ENCODE peak calls at places on chromosomes 1 and 21, in nine cellular contexts. I is HFFc6; A is left ventricle myocardium inferior; Y is CD8-positive, alpha-beta T cell; M is cardiac fibroblast; K is HFF-Myc; W is GM20000; U is lower lobe of right lung; N is thoracic aorta. B is an unnamed sample.

GRCh38 chr1:150807257-150807637 is 813 bp downstream of the CTSK start:
- DNase-seq in I (no peak), A (no peak), Y (no peak), M (peak), K (no peak), W (no peak), U (no peak), N (no peak), B (no peak)

GRCh38 chr1:234647758-234648157 is 37.8 kb upstream of the IRF2BP2 start:
- DNase-seq in I (no peak), A (no peak), Y (no peak), M (no peak), K (no peak), W (no peak), U (no peak), N (no peak), B (no peak)

GRCh38 chr21:32599146-32599925 is 12.8 kb downstream of the CFAP298 start:
- DNase-seq in I (no peak), A (no peak), Y (no peak), M (no peak), K (no peak), W (no peak), U (no peak), N (no peak), B (no peak)

GRCh38 chr1:159492575-159493323 is 43.1 kb downstream of the OR10J5 start:
- DNase-seq in I (peak), A (no peak), Y (no peak), M (peak), K (no peak), W (no peak), U (no peak), N (no peak), B (no peak)

GRCh38 chr1:39105841-39106765 is 80.0 kb downstream of the NDUFS5 start:
- DNase-seq in I (no peak), A (peak), Y (no peak), M (peak), K (no peak), W (peak), U (peak), N (no peak), B (peak)

GRCh38 chr1:220966874-220967631 is 87.8 kb downstream of the HLX start:
- DNase-seq in I (peak), A (no peak), Y (no peak), M (no peak), K (peak), W (no peak), U (no peak), N (no peak), B (no peak)

GRCh38 chr1:236888903-236889302 is 93.8 kb downstream of the MTR start:
- DNase-seq in I (no peak), A (peak), Y (no peak), M (peak), K (no peak), W (no peak), U (no peak), N (no peak), B (no peak)

GRCh38 chr1:197773856-197774255 is 1.4 kb downstream of the DENND1B start:
- DNase-seq in I (no peak), A (no peak), Y (no peak), M (no peak), K (no peak), W (no peak), U (no peak), N (no peak), B (no peak)

GRCh38 chr1:165631403-165632151 is 543 bp downstream of the MGST3 start:
- DNase-seq in I (peak), A (peak), Y (peak), M (peak), K (peak), W (peak), U (peak), N (peak), B (peak)

GRCh38 chr1:243268751-243269460 is 13.1 kb downstream of the SDCCAG8 start:
- DNase-seq in I (no peak), A (no peak), Y (no peak), M (peak), K (no peak), W (no peak), U (no peak), N (no peak), B (peak)

GRCh38 chr21:30269803-30270530 is 12.8 kb downstream of the KRTAP24-1 start:
- DNase-seq in I (no peak), A (no peak), Y (no peak), M (no peak), K (no peak), W (no peak), U (no peak), N (no peak), B (peak)

GRCh38 chr1:2561898-2562895 is 6.0 kb downstream of the TNFRSF14 start:
- DNase-seq in I (no peak), A (no peak), Y (no peak), M (no peak), K (no peak), W (no peak), U (no peak), N (no peak), B (no peak)
- TF ChIP-seq CTCF in I (peak), A (peak), Y (peak), M (peak), K (peak), W (peak), U (peak), N (no peak), B (peak)

GRCh38 chr1:218249757-218250156 is 35.3 kb upstream of the RRP15 start:
- DNase-seq in I (no peak), A (no peak), Y (no peak), M (no peak), K (no peak), W (no peak), U (no peak), N (no peak), B (no peak)

GRCh38 chr1:218247339-218247738 is 37.8 kb upstream of the RRP15 start:
- DNase-seq in I (no peak), A (no peak), Y (no peak), M (no peak), K (no peak), W (no peak), U (no peak), N (no peak), B (no peak)

GRCh38 chr1:218254296-218254918 is 30.7 kb upstream of the RRP15 start:
- DNase-seq in I (no peak), A (no peak), Y (no peak), M (no peak), K (no peak), W (no peak), U (no peak), N (no peak), B (no peak)

GRCh38 chr1:218250492-218250891 is 34.6 kb upstream of the RRP15 start:
- DNase-seq in I (no peak), A (no peak), Y (no peak), M (no peak), K (no peak), W (no peak), U (no peak), N (no peak), B (no peak)
- TF ChIP-seq CTCF in I (peak), A (no peak), Y (no peak), M (peak), K (no peak), W (no peak), U (no peak), N (no peak), B (no peak)

DNA sequence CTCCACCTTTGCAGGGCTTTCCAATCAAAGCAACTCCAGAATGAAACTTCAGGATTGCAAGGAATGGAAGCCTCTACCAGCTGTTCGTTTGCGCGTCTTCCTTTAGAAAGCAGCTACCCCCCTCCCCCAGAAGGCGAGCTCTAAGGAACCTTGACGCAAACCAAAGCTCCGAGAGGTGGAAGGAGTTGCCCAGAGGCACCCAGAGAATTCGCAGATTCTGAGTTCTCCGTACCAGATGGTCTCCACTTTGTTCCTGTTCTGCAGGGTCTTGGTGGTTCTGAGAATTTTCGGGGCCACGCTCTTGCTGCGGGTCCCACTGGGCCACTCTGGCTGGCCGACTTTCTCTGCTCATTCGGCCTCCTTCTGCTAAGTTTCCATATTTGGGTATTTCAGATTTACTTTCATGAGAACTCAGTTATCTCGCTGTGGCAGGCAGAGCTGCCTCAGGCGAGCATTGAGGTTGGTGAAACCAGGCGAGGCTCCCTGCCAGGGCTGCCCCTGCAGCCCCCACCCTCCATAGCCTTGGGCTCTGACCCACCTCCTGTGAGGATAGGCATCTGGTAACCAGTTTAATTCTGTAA is 798 bp downstream of the TRAF5 start:
- DNase-seq in I (peak), A (no peak), Y (peak), M (peak), K (no peak), W (peak), U (no peak), N (no peak), B (no peak)
- TF ChIP-seq CTCF in I (no peak), A (no peak), Y (no peak), M (no peak), K (no peak), W (no peak), U (no peak), N (no peak), B (no peak)

GRCh38 chr21:38171723-38172344 is 85.0 kb upstream of the KCNJ15 start:
- DNase-seq in I (peak), A (no peak), Y (no peak), M (peak), K (peak), W (no peak), U (no peak), N (no peak), B (peak)
- TF ChIP-seq CTCF in I (peak), A (no peak), Y (no peak), M (peak), K (peak), W (no peak), U (no peak), N (no peak), B (no peak)

DNA sequence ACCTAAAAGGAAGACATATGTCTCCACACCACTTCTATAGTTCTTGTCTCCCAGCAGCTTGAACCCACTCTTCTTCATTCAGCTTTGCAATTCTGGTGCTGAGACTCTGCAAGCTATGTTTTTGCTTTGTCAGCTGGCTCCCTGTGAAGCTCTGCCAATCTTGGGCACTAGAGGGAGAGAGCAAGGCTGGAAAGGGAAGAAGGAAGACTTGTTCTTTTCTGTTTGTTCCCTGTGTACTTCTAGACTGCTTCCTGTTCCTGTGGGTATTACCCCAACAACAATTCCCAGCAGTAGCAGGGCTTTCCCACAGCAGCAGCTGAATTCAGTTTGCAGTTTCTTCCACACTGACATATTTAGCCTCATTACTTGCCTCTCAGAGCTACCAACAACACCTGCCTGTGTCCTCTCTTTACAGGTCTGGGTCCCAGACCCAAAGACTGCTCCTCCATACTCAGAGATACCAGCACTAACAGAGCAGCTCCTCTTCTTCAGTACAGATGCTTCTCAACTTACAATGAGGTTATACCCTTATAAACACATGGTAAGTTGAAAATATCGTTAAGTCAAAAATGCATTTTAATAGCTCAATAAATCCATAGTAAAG is 275.2 kb upstream of the NEGR1 start:
- DNase-seq in I (peak), A (no peak), Y (no peak), M (peak), K (peak), W (no peak), U (no peak), N (no peak), B (peak)
- TF ChIP-seq CTCF in I (peak), A (peak), Y (no peak), M (peak), K (peak), W (no peak), U (no peak), N (no peak), B (peak)

GRCh38 chr1:168875819-168876218 is 146.8 kb upstream of the DPT start:
- DNase-seq in I (no peak), A (no peak), Y (no peak), M (no peak), K (no peak), W (no peak), U (no peak), N (no peak), B (peak)

GRCh38 chr1:168876830-168877229 is 147.8 kb upstream of the DPT start:
- DNase-seq in I (no peak), A (no peak), Y (no peak), M (no peak), K (no peak), W (no peak), U (no peak), N (no peak), B (no peak)

DNA sequence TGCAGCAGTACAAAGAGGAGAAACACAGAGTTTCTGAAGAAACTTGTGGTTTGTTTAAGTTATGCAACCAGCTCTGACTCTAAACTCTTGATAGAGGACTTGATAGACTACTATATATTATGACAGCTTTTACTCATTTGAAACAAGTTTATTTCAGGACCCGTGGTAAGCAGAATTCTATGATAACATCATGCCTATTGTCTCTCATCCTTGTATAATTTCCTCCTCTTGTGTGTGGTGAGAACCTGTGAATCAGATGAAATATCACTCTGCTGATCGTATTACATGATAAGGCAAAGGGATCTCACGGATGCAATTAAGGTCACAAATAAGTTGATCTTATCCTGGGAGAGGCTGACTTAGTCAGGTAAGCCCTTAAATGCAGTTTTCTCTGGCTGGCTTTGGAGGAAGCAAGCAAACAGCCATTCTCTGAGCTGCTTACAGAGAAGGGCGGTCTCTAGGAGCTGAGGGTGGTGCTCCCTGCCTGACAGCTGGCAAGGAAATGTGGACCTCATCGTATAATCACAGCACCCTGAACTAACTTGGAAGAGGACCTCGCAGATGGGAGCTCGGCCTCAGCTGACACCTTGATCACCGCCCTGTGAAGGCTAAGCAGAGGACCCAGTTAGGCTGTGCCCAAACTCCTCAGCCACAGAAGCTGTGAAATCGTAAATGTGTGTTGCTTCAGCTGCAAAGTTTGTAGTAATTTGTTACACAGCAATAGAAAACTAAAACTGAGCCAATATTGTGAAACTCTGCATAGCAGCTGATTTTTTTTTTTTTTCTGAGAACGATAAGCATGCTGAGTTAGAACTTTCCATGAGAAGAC is 151.1 kb upstream of the DPT start:
- DNase-seq in I (no peak), A (peak), Y (no peak), M (peak), K (no peak), W (no peak), U (no peak), N (no peak), B (no peak)
- TF ChIP-seq CTCF in I (no peak), A (no peak), Y (no peak), M (no peak), K (no peak), W (no peak), U (no peak), N (no peak), B (no peak)